ENCODE peak calls at places on chromosomes 4 and X, in ten cellular contexts. One of them, this sample, is unnamed.

GRCh38 chrX:132375941-132376340 is 112.9 kb downstream of the MBNL3 start:
- DNase-seq in left lung: no peak
- DNase-seq in progenitor cell of endocrine pancreas: no peak
- DNase-seq in uterus: no peak
- DNase-seq in WTC11: no peak
- DNase-seq in brain microvascular endothelial cell: no peak
- DNase-seq in A549: peak
- DNase-seq in epithelial cell of esophagus: peak
- DNase-seq in MCF 10A: peak
- DNase-seq in HFFc6: no peak
- DNase-seq in this sample: no peak

GRCh38 chr4:68271851-68272756 is 26.6 kb upstream of the TMPRSS11B start:
- DNase-seq in epithelial cell of esophagus: peak
- DNase-seq in left lung: no peak
- DNase-seq in WTC11: peak
- DNase-seq in uterus: no peak
- DNase-seq in brain microvascular endothelial cell: peak
- DNase-seq in progenitor cell of endocrine pancreas: no peak
- DNase-seq in A549: peak
- DNase-seq in HFFc6: peak
- DNase-seq in MCF 10A: peak
- DNase-seq in this sample: no peak

GRCh38 chr4:82774711-82775171 is 23.9 kb downstream of the SCD5 start:
- DNase-seq in brain microvascular endothelial cell: no peak
- DNase-seq in left lung: no peak
- DNase-seq in MCF 10A: no peak
- DNase-seq in progenitor cell of endocrine pancreas: no peak
- DNase-seq in HFFc6: peak
- DNase-seq in A549: no peak
- DNase-seq in WTC11: no peak
- DNase-seq in uterus: no peak
- DNase-seq in epithelial cell of esophagus: no peak
- DNase-seq in this sample: no peak

GRCh38 chr4:166088576-166088975 is 215.5 kb downstream of the TLL1 start:
- DNase-seq in WTC11: no peak
- DNase-seq in left lung: no peak
- DNase-seq in progenitor cell of endocrine pancreas: no peak
- DNase-seq in A549: no peak
- DNase-seq in uterus: no peak
- DNase-seq in brain microvascular endothelial cell: no peak
- DNase-seq in HFFc6: no peak
- DNase-seq in MCF 10A: no peak
- DNase-seq in epithelial cell of esophagus: no peak
- DNase-seq in this sample: no peak

GRCh38 chr4:23161787-23162186 is 469.1 kb downstream of the GBA3 start:
- DNase-seq in progenitor cell of endocrine pancreas: no peak
- DNase-seq in brain microvascular endothelial cell: no peak
- DNase-seq in A549: no peak
- DNase-seq in left lung: no peak
- DNase-seq in HFFc6: no peak
- DNase-seq in uterus: no peak
- DNase-seq in epithelial cell of esophagus: no peak
- DNase-seq in WTC11: no peak
- DNase-seq in MCF 10A: no peak
- DNase-seq in this sample: no peak

GRCh38 chr4:150769845-150770244 is 187.9 kb downstream of the MAB21L2 start:
- DNase-seq in brain microvascular endothelial cell: peak
- DNase-seq in MCF 10A: peak
- DNase-seq in epithelial cell of esophagus: peak
- DNase-seq in WTC11: no peak
- DNase-seq in HFFc6: no peak
- DNase-seq in progenitor cell of endocrine pancreas: no peak
- DNase-seq in left lung: no peak
- DNase-seq in A549: no peak
- DNase-seq in uterus: no peak
- DNase-seq in this sample: no peak

GRCh38 chrX:8730812-8731578 is 942 bp downstream of the ANOS1 start:
- DNase-seq in left lung: no peak
- DNase-seq in WTC11: peak
- DNase-seq in A549: no peak
- DNase-seq in MCF 10A: no peak
- DNase-seq in HFFc6: no peak
- DNase-seq in brain microvascular endothelial cell: no peak
- DNase-seq in progenitor cell of endocrine pancreas: no peak
- DNase-seq in epithelial cell of esophagus: peak
- DNase-seq in uterus: no peak
- DNase-seq in this sample: no peak

GRCh38 chr4:188680667-188681063 is 541.4 kb downstream of the TRIML1 start:
- DNase-seq in epithelial cell of esophagus: no peak
- DNase-seq in MCF 10A: no peak
- DNase-seq in HFFc6: no peak
- DNase-seq in left lung: no peak
- DNase-seq in uterus: no peak
- DNase-seq in WTC11: no peak
- DNase-seq in progenitor cell of endocrine pancreas: no peak
- DNase-seq in A549: no peak
- DNase-seq in brain microvascular endothelial cell: no peak
- DNase-seq in this sample: no peak

GRCh38 chrX:34653811-34654210 is 3.3 kb downstream of the TMEM47 start:
- DNase-seq in epithelial cell of esophagus: no peak
- DNase-seq in left lung: no peak
- DNase-seq in HFFc6: no peak
- DNase-seq in progenitor cell of endocrine pancreas: no peak
- DNase-seq in WTC11: no peak
- DNase-seq in brain microvascular endothelial cell: no peak
- DNase-seq in A549: no peak
- DNase-seq in MCF 10A: no peak
- DNase-seq in uterus: no peak
- DNase-seq in this sample: no peak

GRCh38 chr4:11565213-11565612 is 136.5 kb upstream of the HS3ST1 start:
- DNase-seq in epithelial cell of esophagus: no peak
- DNase-seq in left lung: no peak
- DNase-seq in MCF 10A: no peak
- DNase-seq in A549: no peak
- DNase-seq in HFFc6: no peak
- DNase-seq in uterus: no peak
- DNase-seq in progenitor cell of endocrine pancreas: no peak
- DNase-seq in WTC11: no peak
- DNase-seq in brain microvascular endothelial cell: no peak
- DNase-seq in this sample: no peak

GRCh38 chr4:11568511-11568910 is 139.8 kb upstream of the HS3ST1 start:
- DNase-seq in uterus: no peak
- DNase-seq in epithelial cell of esophagus: no peak
- DNase-seq in progenitor cell of endocrine pancreas: no peak
- DNase-seq in HFFc6: no peak
- DNase-seq in A549: no peak
- DNase-seq in MCF 10A: no peak
- DNase-seq in WTC11: no peak
- DNase-seq in brain microvascular endothelial cell: no peak
- DNase-seq in left lung: no peak
- DNase-seq in this sample: no peak

GRCh38 chr4:11566440-11567022 is 137.8 kb upstream of the HS3ST1 start:
- DNase-seq in brain microvascular endothelial cell: no peak
- DNase-seq in uterus: no peak
- DNase-seq in progenitor cell of endocrine pancreas: no peak
- DNase-seq in MCF 10A: peak
- DNase-seq in A549: no peak
- DNase-seq in WTC11: no peak
- DNase-seq in left lung: no peak
- DNase-seq in epithelial cell of esophagus: no peak
- DNase-seq in HFFc6: no peak
- DNase-seq in this sample: no peak

GRCh38 chr4:11565899-11566298 is 137.2 kb upstream of the HS3ST1 start:
- DNase-seq in epithelial cell of esophagus: no peak
- DNase-seq in WTC11: no peak
- DNase-seq in brain microvascular endothelial cell: no peak
- DNase-seq in left lung: no peak
- DNase-seq in uterus: no peak
- DNase-seq in progenitor cell of endocrine pancreas: no peak
- DNase-seq in HFFc6: no peak
- DNase-seq in MCF 10A: no peak
- DNase-seq in A549: no peak
- DNase-seq in this sample: no peak
- TF ChIP-seq CTCF in epithelial cell of esophagus: no peak
- TF ChIP-seq CTCF in WTC11: no peak
- TF ChIP-seq CTCF in brain microvascular endothelial cell: no peak
- TF ChIP-seq CTCF in left lung: no peak
- TF ChIP-seq CTCF in uterus: no peak
- TF ChIP-seq CTCF in progenitor cell of endocrine pancreas: no peak
- TF ChIP-seq CTCF in HFFc6: no peak
- TF ChIP-seq CTCF in MCF 10A: no peak
- TF ChIP-seq CTCF in A549: no peak
- TF ChIP-seq CTCF in this sample: no peak

GRCh38 chrX:49187526-49187925 is 1.4 kb upstream of the PRICKLE3 start:
- DNase-seq in MCF 10A: no peak
- DNase-seq in A549: no peak
- DNase-seq in HFFc6: no peak
- DNase-seq in WTC11: no peak
- DNase-seq in epithelial cell of esophagus: no peak
- DNase-seq in left lung: no peak
- DNase-seq in brain microvascular endothelial cell: no peak
- DNase-seq in uterus: no peak
- DNase-seq in progenitor cell of endocrine pancreas: no peak
- DNase-seq in this sample: no peak

GRCh38 chrX:49187028-49187394 is 838 bp upstream of the PRICKLE3 start:
- DNase-seq in brain microvascular endothelial cell: no peak
- DNase-seq in left lung: no peak
- DNase-seq in HFFc6: no peak
- DNase-seq in WTC11: no peak
- DNase-seq in A549: no peak
- DNase-seq in uterus: no peak
- DNase-seq in epithelial cell of esophagus: no peak
- DNase-seq in MCF 10A: no peak
- DNase-seq in progenitor cell of endocrine pancreas: no peak
- DNase-seq in this sample: no peak

GRCh38 chrX:49185062-49185394 is 1.1 kb downstream of the PRICKLE3 start:
- DNase-seq in brain microvascular endothelial cell: no peak
- DNase-seq in A549: no peak
- DNase-seq in uterus: no peak
- DNase-seq in MCF 10A: no peak
- DNase-seq in epithelial cell of esophagus: no peak
- DNase-seq in progenitor cell of endocrine pancreas: no peak
- DNase-seq in WTC11: no peak
- DNase-seq in HFFc6: no peak
- DNase-seq in left lung: no peak
- DNase-seq in this sample: no peak

GRCh38 chrX:49184294-49185061 is 1.7 kb downstream of the PRICKLE3 start:
- DNase-seq in HFFc6: peak
- DNase-seq in epithelial cell of esophagus: peak
- DNase-seq in MCF 10A: peak
- DNase-seq in WTC11: peak
- DNase-seq in uterus: peak
- DNase-seq in progenitor cell of endocrine pancreas: peak
- DNase-seq in left lung: peak
- DNase-seq in brain microvascular endothelial cell: peak
- DNase-seq in A549: peak
- DNase-seq in this sample: peak

DNA sequence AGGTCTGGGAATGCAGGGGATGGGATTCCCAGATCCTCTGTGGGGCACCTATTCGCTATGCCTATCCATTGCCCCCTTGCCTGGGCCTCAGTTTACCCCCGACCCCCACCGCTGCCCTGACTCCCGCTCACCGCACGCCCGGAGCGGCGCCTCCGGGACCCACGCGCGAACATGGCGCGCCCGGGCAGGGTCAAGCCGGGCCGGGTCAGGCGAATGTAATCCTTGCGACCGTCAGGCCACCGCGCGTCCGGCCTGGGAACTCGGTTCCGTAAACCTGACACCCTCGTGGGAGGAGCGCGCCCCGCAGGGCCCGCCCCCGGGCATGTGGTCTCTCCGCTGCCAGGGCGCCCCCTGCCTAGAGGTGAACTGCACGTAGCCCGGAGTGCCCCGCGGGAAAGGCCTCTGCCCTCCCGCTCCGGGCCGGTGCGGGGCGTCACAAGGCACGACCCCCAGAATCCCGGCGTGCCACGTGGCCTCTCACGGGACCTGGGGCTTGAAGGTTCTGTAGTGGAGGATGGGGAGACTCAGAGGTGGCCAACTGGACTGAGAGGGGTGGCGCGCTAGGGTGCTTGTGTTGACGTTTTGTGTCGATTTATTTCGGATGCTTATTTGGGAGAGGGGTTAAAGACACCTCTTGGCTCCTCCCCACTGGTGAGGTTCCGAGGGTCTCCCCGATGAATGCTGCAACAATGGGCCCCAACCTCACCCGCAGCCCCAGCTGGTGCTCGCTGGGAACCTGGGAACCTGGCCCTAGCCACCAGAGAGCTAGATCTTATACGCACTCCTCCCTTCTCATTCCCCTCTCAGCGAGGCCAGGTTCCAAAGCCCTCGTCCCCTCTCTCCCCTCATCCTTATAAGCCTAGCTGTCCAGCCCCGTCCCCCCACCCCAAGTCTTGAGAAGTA is at the start of gene PRICKLE3:
- DNase-seq in MCF 10A: peak
- DNase-seq in HFFc6: peak
- DNase-seq in brain microvascular endothelial cell: peak
- DNase-seq in WTC11: peak
- DNase-seq in A549: peak
- DNase-seq in uterus: peak
- DNase-seq in left lung: peak
- DNase-seq in epithelial cell of esophagus: peak
- DNase-seq in progenitor cell of endocrine pancreas: peak
- DNase-seq in this sample: peak
- TF ChIP-seq CTCF in MCF 10A: peak
- TF ChIP-seq CTCF in HFFc6: peak
- TF ChIP-seq CTCF in brain microvascular endothelial cell: peak
- TF ChIP-seq CTCF in WTC11: no peak
- TF ChIP-seq CTCF in A549: peak
- TF ChIP-seq CTCF in uterus: peak
- TF ChIP-seq CTCF in left lung: peak
- TF ChIP-seq CTCF in epithelial cell of esophagus: peak
- TF ChIP-seq CTCF in progenitor cell of endocrine pancreas: peak
- TF ChIP-seq CTCF in this sample: no peak

GRCh38 chrX:12950851-12951589 is 23.9 kb upstream of the TMSB4X start:
- DNase-seq in WTC11: peak
- DNase-seq in brain microvascular endothelial cell: no peak
- DNase-seq in left lung: no peak
- DNase-seq in HFFc6: no peak
- DNase-seq in uterus: no peak
- DNase-seq in A549: peak
- DNase-seq in progenitor cell of endocrine pancreas: no peak
- DNase-seq in MCF 10A: peak
- DNase-seq in epithelial cell of esophagus: no peak
- DNase-seq in this sample: no peak
- TF ChIP-seq CTCF in WTC11: peak
- TF ChIP-seq CTCF in brain microvascular endothelial cell: peak
- TF ChIP-seq CTCF in left lung: peak
- TF ChIP-seq CTCF in HFFc6: peak
- TF ChIP-seq CTCF in uterus: no peak
- TF ChIP-seq CTCF in A549: peak
- TF ChIP-seq CTCF in progenitor cell of endocrine pancreas: peak
- TF ChIP-seq CTCF in MCF 10A: peak
- TF ChIP-seq CTCF in epithelial cell of esophagus: no peak
- TF ChIP-seq CTCF in this sample: peak

DNA sequence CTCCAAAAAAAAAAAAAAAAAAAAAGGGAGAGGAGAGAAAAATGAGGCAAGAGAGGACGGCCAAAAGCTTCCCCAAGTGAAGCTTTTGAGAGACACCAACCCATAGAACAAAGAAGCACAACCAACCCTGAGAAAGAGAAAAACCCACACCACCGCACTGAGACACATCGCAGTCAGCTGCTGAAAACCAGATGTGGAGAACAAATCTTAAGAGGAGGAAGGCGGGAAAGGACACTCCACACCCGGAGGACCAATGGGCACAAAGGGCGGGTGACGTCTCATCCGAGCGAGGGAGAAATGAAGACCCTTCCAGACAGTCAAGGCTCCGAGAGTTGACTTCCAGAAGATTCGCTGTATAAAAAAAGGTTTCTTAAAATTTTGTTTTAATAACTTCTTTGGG is 112.1 kb downstream of the AFAP1 start:
- DNase-seq in A549: no peak
- DNase-seq in uterus: no peak
- DNase-seq in brain microvascular endothelial cell: no peak
- DNase-seq in WTC11: no peak
- DNase-seq in left lung: no peak
- DNase-seq in MCF 10A: no peak
- DNase-seq in epithelial cell of esophagus: no peak
- DNase-seq in HFFc6: no peak
- DNase-seq in progenitor cell of endocrine pancreas: no peak
- DNase-seq in this sample: no peak
- TF ChIP-seq CTCF in A549: no peak
- TF ChIP-seq CTCF in uterus: no peak
- TF ChIP-seq CTCF in brain microvascular endothelial cell: no peak
- TF ChIP-seq CTCF in WTC11: no peak
- TF ChIP-seq CTCF in left lung: no peak
- TF ChIP-seq CTCF in MCF 10A: no peak
- TF ChIP-seq CTCF in epithelial cell of esophagus: no peak
- TF ChIP-seq CTCF in HFFc6: no peak
- TF ChIP-seq CTCF in progenitor cell of endocrine pancreas: no peak
- TF ChIP-seq CTCF in this sample: no peak